ENCODE peak calls at places on chromosome 6, in nine cellular contexts. K, M, V, S, O, E, L, A and F are unnamed samples.
A peak's percentile ranks its signal among the peaks of the same experiment; 100 is the strongest.

GRCh38 chr6:138537090-138537489 is 37.8 kb upstream of the NHSL1 start:
- DNase-seq in O (no peak), M (no peak), L (no peak), S (no peak), E (no peak), A (no peak), K (no peak), V (no peak), F (no peak)

GRCh38 chr6:113668712-113669408 is 188.3 kb upstream of the MARCKS start:
- DNase-seq in O (no peak), L (no peak), V (no peak), K (no peak), S (no peak), E (no peak), A (no peak), M (no peak), F (no peak)

GRCh38 chr6:137817219-137817618 is 49.8 kb upstream of the TNFAIP3 start:
- DNase-seq in S (no peak), M (no peak), K (no peak), O (no peak), V (no peak), A (no peak), E (no peak), L (no peak), F (no peak)

GRCh38 chr6:136593748-136594490 is 43.7 kb upstream of the MAP7 start:
- DNase-seq in O (no peak), A (no peak), M (no peak), L (no peak), V (no peak), S (peak; percentile 55), K (no peak), E (peak; percentile 5), F (no peak)

GRCh38 chr6:150930816-150931215 is 65.3 kb downstream of the MTHFD1L start:
- DNase-seq in A (no peak), M (no peak), E (no peak), S (no peak), V (no peak), L (no peak), O (no peak), K (no peak), F (no peak)

GRCh38 chr6:149015224-149015876 is 268.5 kb downstream of the UST start:
- DNase-seq in M (no peak), L (no peak), A (no peak), K (no peak), S (no peak), O (no peak), E (no peak), V (no peak), F (no peak)

GRCh38 chr6:123415844-123416468 is 220.8 kb downstream of the TRDN start:
- DNase-seq in L (no peak), A (peak; percentile 53), O (peak; percentile 4), S (peak; percentile 65), V (peak; percentile 50), M (peak; percentile 0), K (no peak), E (peak; percentile 82), F (peak; percentile 77)

GRCh38 chr6:75208564-75209431 is 2.9 kb upstream of the COL12A1 start:
- DNase-seq in K (peak; percentile 96), M (peak; percentile 49), L (peak; percentile 78), V (peak; percentile 92), O (peak; percentile 82), S (peak; percentile 78), E (peak; percentile 89), A (peak; percentile 87), F (peak; percentile 90)

GRCh38 chr6:136092897-136093296 is 157.2 kb downstream of the MTFR2 start:
- DNase-seq in M (no peak), E (no peak), K (no peak), A (no peak), S (no peak), O (no peak), L (no peak), V (no peak), F (no peak)

GRCh38 chr6:84512396-84512795 is 252.0 kb downstream of the TBX18 start:
- DNase-seq in K (no peak), O (no peak), E (no peak), V (no peak), M (no peak), S (no peak), A (no peak), L (no peak), F (no peak)

GRCh38 chr6:79033279-79033678 is 44.8 kb downstream of the PHIP start:
- DNase-seq in O (no peak), L (no peak), E (no peak), S (no peak), V (no peak), M (no peak), A (no peak), K (no peak), F (no peak)

GRCh38 chr6:97863697-97864096 is 580.7 kb upstream of the MMS22L start:
- DNase-seq in E (no peak), K (no peak), L (no peak), V (no peak), M (no peak), S (no peak), A (no peak), O (no peak), F (no peak)

DNA sequence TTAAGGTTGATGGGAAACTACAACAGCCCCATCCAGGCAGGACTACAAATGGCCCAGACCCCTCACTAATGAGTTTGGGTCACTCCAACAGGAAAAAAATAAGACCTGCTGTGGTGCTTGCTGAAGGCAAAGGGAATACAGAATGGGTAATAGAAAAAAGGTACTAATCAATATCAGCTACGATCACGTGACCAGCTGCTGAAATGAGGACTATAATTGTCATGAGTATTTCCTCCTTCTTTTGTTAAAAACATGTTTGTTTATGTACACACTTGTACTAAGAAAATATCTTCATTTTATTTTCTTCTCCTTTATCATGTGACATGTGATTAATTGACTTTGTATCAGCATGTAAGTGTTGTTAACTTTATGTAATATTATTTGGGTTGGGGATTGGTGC is 199.9 kb downstream of the GJA1 start:
- DNase-seq in K (no peak), L (no peak), O (no peak), A (no peak), E (no peak), S (no peak), V (no peak), M (no peak), F (no peak)
- H3K9me3 ChIP-seq in K (peaks cover 4% of the 10 kb centered on the region), L (peaks cover 19% of the 10 kb centered on the region), O (no peaks in the 10 kb centered on the region), A (peaks cover 65% of the 10 kb centered on the region), E (no peaks in the 10 kb centered on the region), S (peaks cover 10% of the 10 kb centered on the region), V (peaks cover 7% of the 10 kb centered on the region), M (peaks cover 11% of the 10 kb centered on the region), F (no peaks in the 10 kb centered on the region)

GRCh38 chr6:19210849-19211590 is 626.1 kb upstream of the ID4 start:
- DNase-seq in K (peak; percentile 55), V (no peak), A (peak; percentile 13), O (no peak), L (no peak), M (no peak), S (peak; percentile 47), E (peak; percentile 56), F (peak; percentile 70)
- H3K9me3 ChIP-seq in K (no peaks in the 10 kb centered on the region), V (no peaks in the 10 kb centered on the region), A (peaks cover 14% of the 10 kb centered on the region), O (no peaks in the 10 kb centered on the region), L (no peaks in the 10 kb centered on the region), M (no peaks in the 10 kb centered on the region), S (no peaks in the 10 kb centered on the region), E (no peaks in the 10 kb centered on the region), F (no peaks in the 10 kb centered on the region)

GRCh38 chr6:105279463-105279862 is 99.6 kb upstream of the POPDC3 start:
- DNase-seq in L (no peak), O (no peak), S (no peak), V (no peak), A (no peak), K (no peak), E (no peak), M (no peak), F (no peak)
- H3K9me3 ChIP-seq in L (no peaks in the 10 kb centered on the region), O (no peaks in the 10 kb centered on the region), S (no peaks in the 10 kb centered on the region), V (no peaks in the 10 kb centered on the region), A (no peaks in the 10 kb centered on the region), K (no peaks in the 10 kb centered on the region), E (no peaks in the 10 kb centered on the region), M (no peaks in the 10 kb centered on the region), F (no peaks in the 10 kb centered on the region)

GRCh38 chr6:5055118-5055517 is 30.0 kb upstream of the PPP1R3G start:
- DNase-seq in S (no peak), V (no peak), E (no peak), A (no peak), L (no peak), O (no peak), K (no peak), M (no peak), F (no peak)

GRCh38 chr6:5054427-5054873 is 30.7 kb upstream of the PPP1R3G start:
- DNase-seq in S (no peak), K (no peak), O (no peak), L (no peak), E (no peak), M (no peak), A (no peak), V (no peak), F (no peak)

GRCh38 chr6:5053864-5054426 is 31.2 kb upstream of the PPP1R3G start:
- DNase-seq in O (no peak), E (no peak), L (no peak), S (no peak), M (no peak), K (no peak), A (no peak), V (no peak), F (no peak)

GRCh38 chr6:5051394-5051793 is 33.7 kb upstream of the PPP1R3G start:
- DNase-seq in E (no peak), L (no peak), V (no peak), A (no peak), K (no peak), M (no peak), O (no peak), S (no peak), F (no peak)

DNA sequence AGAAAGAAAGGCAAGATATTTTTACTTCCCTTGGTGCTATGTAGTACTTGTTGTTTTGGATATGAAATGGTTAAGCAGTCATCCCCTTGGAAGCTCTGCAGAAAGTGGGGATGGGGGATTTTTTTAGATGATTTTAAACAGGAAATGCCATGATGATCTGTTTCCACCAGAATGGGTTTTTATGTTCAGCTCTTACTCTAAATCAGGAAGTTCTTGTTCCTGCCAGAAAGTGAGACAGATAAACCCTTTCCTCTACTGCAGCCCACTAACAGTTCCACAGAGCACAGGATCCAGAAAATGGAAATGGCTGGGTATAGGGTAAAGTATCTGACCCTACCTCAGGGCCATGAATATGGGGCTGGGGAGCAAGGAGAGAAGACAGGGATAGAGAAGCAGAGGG is 32.1 kb upstream of the PPP1R3G start:
- DNase-seq in V (no peak), S (no peak), K (no peak), E (no peak), A (no peak), O (no peak), M (no peak), L (no peak), F (no peak)
- H3K9me3 ChIP-seq in V (peaks cover 17% of the 10 kb centered on the region), S (peaks cover 12% of the 10 kb centered on the region), K (peaks cover 10% of the 10 kb centered on the region), E (no peaks in the 10 kb centered on the region), A (peaks cover 26% of the 10 kb centered on the region), O (peaks cover 7% of the 10 kb centered on the region), M (peaks cover 21% of the 10 kb centered on the region), L (peaks cover 13% of the 10 kb centered on the region), F (peaks cover 6% of the 10 kb centered on the region)